ENCODE peak calls at places on chromosomes 2 and 18, in seven cellular contexts. U is activated effector memory CD4-positive, alpha-beta T cell treated with Interleukin-2 at 50 U/mL for 16 hours; J is amniotic stem cell; Z is non-pigmented ciliary epithelial cell; O is GM13977; L is WERI-Rb-1; Y is Caki2. X is an unnamed sample.
A peak's percentile ranks its signal among the peaks of the same experiment; 100 is the strongest.

GRCh38 chr2:135916232-135916631 is 40.0 kb upstream of the MCM6 start:
- DNase-seq in O (no peak), U (no peak), L (no peak), Y (no peak), Z (peak; percentile 10), J (no peak), X (no peak)

GRCh38 chr2:203446071-203446481 is 89.0 kb downstream of the RAPH1 start:
- DNase-seq in L (no peak), Y (no peak), O (no peak), J (peak; percentile 12), Z (peak; percentile 49), U (no peak), X (no peak)

GRCh38 chr2:30315391-30316055 is 84.2 kb downstream of the LBH start:
- DNase-seq in Y (no peak), Z (no peak), J (no peak), L (no peak), U (no peak), O (no peak), X (no peak)

GRCh38 chr18:49029628-49030027 is 78.9 kb upstream of the SMAD7 start:
- DNase-seq in O (no peak), Y (no peak), J (no peak), U (no peak), L (no peak), Z (no peak), X (no peak)

GRCh38 chr18:23191952-23192662 is 56.8 kb downstream of the CABLES1 start:
- DNase-seq in Y (no peak), L (no peak), U (no peak), J (no peak), O (no peak), Z (peak; percentile 59), X (peak; percentile 19)

GRCh38 chr18:47075098-47075883 is 39.9 kb upstream of the ELOA2 start:
- DNase-seq in Y (no peak), O (no peak), J (no peak), Z (no peak), U (no peak), L (no peak), X (peak; percentile 14)

GRCh38 chr2:201219328-201220096 is 36.6 kb downstream of the CASP10 start:
- DNase-seq in Z (no peak), O (no peak), U (no peak), L (no peak), J (no peak), Y (no peak), X (no peak)

GRCh38 chr2:150596071-150596470 is 108.6 kb upstream of the RND3 start:
- DNase-seq in Y (no peak), J (no peak), L (no peak), O (no peak), U (no peak), Z (no peak), X (peak; percentile 66)

GRCh38 chr2:1988594-1988993 is 244.3 kb upstream of the PXDN start:
- DNase-seq in U (no peak), O (no peak), L (no peak), Z (no peak), J (no peak), Y (no peak), X (no peak)

GRCh38 chr2:71605781-71606241 is 152.4 kb downstream of the DYSF start:
- DNase-seq in O (no peak), U (no peak), L (peak; percentile 8), Z (no peak), J (no peak), Y (no peak), X (no peak)

GRCh38 chr2:172449916-172450550 is 22.6 kb downstream of the ITGA6 start:
- DNase-seq in Y (no peak), Z (no peak), J (no peak), U (no peak), O (no peak), L (no peak), X (no peak)

GRCh38 chr2:26144031-26144430 is 28.9 kb upstream of the GAREM2 start:
- DNase-seq in U (no peak), Z (no peak), L (no peak), J (no peak), O (no peak), Y (peak; percentile 75), X (no peak)

GRCh38 chr18:50044402-50044801 is 150.5 kb downstream of the MYO5B start:
- DNase-seq in U (no peak), Z (no peak), Y (no peak), J (no peak), L (peak; percentile 63), O (no peak), X (no peak)

GRCh38 chr18:13480856-13481255 is 245.5 kb downstream of the FAM210A start:
- DNase-seq in Y (no peak), L (no peak), Z (no peak), U (no peak), O (no peak), J (no peak), X (no peak)

GRCh38 chr2:144515694-144516416 is 4.1 kb downstream of the ZEB2 start:
- DNase-seq in Z (no peak), U (no peak), Y (no peak), J (no peak), L (no peak), O (no peak), X (no peak)

GRCh38 chr2:62495777-62496176 is 10.2 kb downstream of the TMEM17 start:
- DNase-seq in L (no peak), U (no peak), Y (no peak), J (no peak), Z (no peak), O (no peak), X (no peak)

GRCh38 chr2:163774862-163775261 is 39.1 kb upstream of the FIGN start:
- DNase-seq in O (no peak), Z (peak; percentile 89), L (no peak), U (no peak), Y (peak; percentile 40), J (peak; percentile 65), X (peak; percentile 53)

GRCh38 chr2:239745790-239746308 is 279.3 kb downstream of the NDUFA10 start:
- DNase-seq in O (no peak), J (no peak), U (no peak), Z (no peak), Y (no peak), L (no peak), X (no peak)

GRCh38 chr2:162318280-162319222 is at the start of gene IFIH1:
- DNase-seq in U (peak; percentile 61), L (peak; percentile 73), O (peak; percentile 91), Z (peak; percentile 60), Y (peak; percentile 89), J (peak; percentile 84), X (peak; percentile 53)

GRCh38 chr18:6022840-6023239 is 127.5 kb upstream of the TMEM200C start:
- DNase-seq in J (no peak), U (no peak), Z (no peak), O (no peak), Y (no peak), L (peak; percentile 18), X (no peak)

GRCh38 chr2:133838642-133839370 is 270.5 kb upstream of the NCKAP5 start:
- DNase-seq in O (no peak), U (no peak), Y (no peak), L (no peak), J (no peak), Z (no peak), X (no peak)

GRCh38 chr2:135532581-135532980 is 1.3 kb downstream of the R3HDM1 start:
- DNase-seq in U (no peak), O (no peak), J (no peak), Z (no peak), Y (no peak), L (no peak), X (no peak)

GRCh38 chr2:70928366-70928765 is 7.3 kb upstream of the ATP6V1B1 start:
- DNase-seq in L (no peak), Y (no peak), Z (no peak), O (no peak), U (no peak), J (no peak), X (no peak)

GRCh38 chr2:42854207-42854818 is 61.9 kb upstream of the HAAO start:
- DNase-seq in O (no peak), L (no peak), Z (no peak), Y (no peak), J (no peak), U (no peak), X (no peak)

GRCh38 chr2:59025157-59025757 is 784.1 kb upstream of the FANCL start:
- DNase-seq in O (peak; percentile 28), Z (no peak), U (no peak), L (peak; percentile 65), J (no peak), Y (peak; percentile 16), X (no peak)